ENCODE peak calls at places on chromosomes 2 and 18, in five cellular contexts. G, L, A, U and I are unnamed samples.

GRCh38 chr18:48300463-48300961 is 108.7 kb downstream of the ZBTB7C start:
- DNase-seq in U (no peak), A (no peak), L (no peak), G (peak; percentile 59), I (peak; percentile 46)

GRCh38 chr2:205612661-205613060 is 69.6 kb upstream of the NRP2 start:
- DNase-seq in U (no peak), L (no peak), A (no peak), G (no peak), I (no peak)

GRCh38 chr2:26469092-26469710 is 8.7 kb downstream of the OTOF start:
- DNase-seq in U (peak; percentile 57), A (peak; percentile 64), G (no peak), L (no peak), I (peak; percentile 54)

GRCh38 chr2:77005522-77005921 is 516.7 kb downstream of the LRRTM4 start:
- DNase-seq in G (no peak), A (no peak), L (no peak), U (no peak), I (no peak)

GRCh38 chr2:1600191-1601063 is 143.9 kb downstream of the PXDN start:
- DNase-seq in A (peak; percentile 27), U (no peak), G (peak; percentile 58), L (no peak), I (no peak)

GRCh38 chr2:184114439-184114838 is 483.9 kb upstream of the ZNF804A start:
- DNase-seq in A (no peak), U (no peak), L (no peak), G (no peak), I (no peak)

GRCh38 chr2:74415762-74416395 is 5.5 kb downstream of the C2orf81 start:
- DNase-seq in A (no peak), G (no peak), L (no peak), U (no peak), I (no peak)

GRCh38 chr2:8457620-8458255 is 224.1 kb upstream of the ID2 start:
- DNase-seq in A (no peak), U (peak; percentile 62), L (no peak), G (no peak), I (no peak)

GRCh38 chr2:80102026-80102425 is 202.5 kb downstream of the LRRTM1 start:
- DNase-seq in U (no peak), G (no peak), L (no peak), A (no peak), I (no peak)

GRCh38 chr2:238155051-238155760 is 3.6 kb upstream of the ERFE start:
- DNase-seq in G (no peak), U (no peak), L (peak; percentile 64), A (peak; percentile 25), I (no peak)

GRCh38 chr2:30612371-30612770 is 165.3 kb downstream of the LCLAT1 start:
- DNase-seq in A (no peak), U (no peak), L (no peak), G (no peak), I (no peak)

GRCh38 chr2:112579280-112579679 is 5.1 kb upstream of the CHCHD5 start:
- DNase-seq in G (no peak), L (no peak), U (no peak), A (no peak), I (no peak)

GRCh38 chr18:23718243-23718720 is 29.0 kb downstream of the LAMA3 start:
- DNase-seq in U (no peak), L (no peak), A (no peak), G (no peak), I (no peak)

GRCh38 chr18:31581498-31582197 is 10.0 kb upstream of the TTR start:
- DNase-seq in L (no peak), G (no peak), A (peak; percentile 77), U (no peak), I (no peak)

GRCh38 chr2:74991977-74992376 is 33.5 kb downstream of the POLE4 start:
- DNase-seq in L (no peak), G (no peak), A (no peak), U (no peak), I (no peak)

GRCh38 chr18:80022613-80023012 is 11.6 kb upstream of the RBFA start:
- DNase-seq in L (no peak), U (no peak), A (no peak), G (no peak), I (no peak)

GRCh38 chr2:222709191-222709891 is 37.9 kb downstream of the MOGAT1 start:
- DNase-seq in A (no peak), U (peak; percentile 24), L (peak; percentile 76), G (peak; percentile 84), I (peak; percentile 57)

GRCh38 chr2:102337012-102337411 is 18.6 kb upstream of the IL18R1 start:
- DNase-seq in A (no peak), L (no peak), U (no peak), G (no peak), I (no peak)

GRCh38 chr2:162430323-162430722 is 86.4 kb downstream of the GCA start:
- DNase-seq in L (no peak), G (no peak), A (no peak), U (peak; percentile 16), I (no peak)

GRCh38 chr2:120109186-120110061 is 96.5 kb downstream of the EPB41L5 start:
- DNase-seq in U (no peak), G (no peak), L (no peak), A (no peak), I (no peak)

GRCh38 chr2:100588071-100588786 is 25.4 kb downstream of the PDCL3 start:
- DNase-seq in U (no peak), L (no peak), G (no peak), A (no peak), I (no peak)

GRCh38 chr2:148789059-148789458 is 86.0 kb upstream of the KIF5C start:
- DNase-seq in U (no peak), G (no peak), L (no peak), A (no peak), I (no peak)

GRCh38 chr18:58631301-58631700 is 2.4 kb upstream of the ALPK2 start:
- DNase-seq in A (no peak), U (no peak), G (no peak), L (no peak), I (no peak)
- H3K4me3 ChIP-seq in A (no peak overlapping the region), U (no peak overlapping the region), G (no peak overlapping the region), L (no peak overlapping the region), I (no peak overlapping the region)

GRCh38 chr2:152740743-152741328 is 22.4 kb downstream of the ARL6IP6 start:
- DNase-seq in G (no peak), A (no peak), L (no peak), U (no peak), I (no peak)
- H3K36me3 ChIP-seq in G (no peaks in the 10 kb centered on the region), A (no peaks in the 10 kb centered on the region), L (peaks cover 34% of the 10 kb centered on the region), U (no peaks in the 10 kb centered on the region), I (peaks cover 3% of the 10 kb centered on the region)

DNA sequence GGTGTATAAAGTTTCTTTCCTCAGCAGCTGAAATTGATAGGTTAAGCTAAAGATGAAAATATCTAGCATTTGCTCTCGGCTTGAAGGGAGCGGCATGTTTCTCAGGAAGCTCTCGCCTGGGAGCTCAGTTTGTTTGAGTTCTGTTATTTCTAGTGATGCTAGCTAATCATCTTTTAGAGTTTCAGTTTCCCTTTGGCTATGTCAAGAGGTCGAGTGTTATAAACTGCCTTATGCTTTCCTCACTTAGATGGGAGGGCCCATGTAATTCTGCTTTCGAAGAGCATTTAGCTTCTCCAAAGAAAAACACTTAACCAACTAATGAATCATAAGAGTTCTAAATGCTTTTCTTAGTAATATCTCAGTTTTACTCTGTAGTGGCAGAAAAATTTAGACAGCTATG is 33.6 kb downstream of the PLCL1 start:
- DNase-seq in G (no peak), A (no peak), U (no peak), L (no peak), I (no peak)
- H3K4me3 ChIP-seq in G (peak overlapping the region; percentile 17), A (no peak overlapping the region), U (no peak overlapping the region), L (peak overlapping the region; percentile 15), I (no peak overlapping the region)

GRCh38 chr2:135960150-135960549 is 25.3 kb downstream of the DARS1 start:
- DNase-seq in L (no peak), A (no peak), G (no peak), U (no peak), I (no peak)
- H3K36me3 ChIP-seq in L (peaks cover 22% of the 10 kb centered on the region), A (no peaks in the 10 kb centered on the region), G (no peaks in the 10 kb centered on the region), U (no peaks in the 10 kb centered on the region), I (peaks cover 3% of the 10 kb centered on the region)

DNA sequence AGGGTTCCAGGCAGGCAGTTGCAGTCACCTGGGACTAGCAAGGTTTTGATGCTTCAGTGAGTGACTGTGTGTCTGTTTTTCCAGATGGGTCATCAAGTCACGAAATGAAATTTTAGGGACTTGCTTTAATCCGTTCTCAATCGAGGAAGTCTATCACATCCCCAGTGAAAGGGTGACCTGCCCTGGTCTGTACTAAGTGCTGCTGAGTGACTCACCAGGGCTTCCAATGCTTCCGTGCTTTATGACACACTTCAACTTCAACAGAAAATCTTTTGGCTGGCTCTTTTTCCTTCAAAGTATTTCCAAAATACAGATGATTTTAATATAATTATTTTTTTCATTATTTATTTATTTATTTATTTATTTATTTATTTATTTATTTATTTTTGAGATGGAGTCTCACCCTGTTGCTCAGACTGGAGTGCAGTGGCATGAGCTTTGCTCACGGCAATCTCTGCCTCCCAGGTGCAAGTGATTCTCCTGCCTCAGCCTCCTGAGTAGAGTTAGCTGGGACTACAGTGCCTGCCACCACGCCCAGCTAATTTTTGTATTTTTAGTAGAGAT is 18.4 kb downstream of the TFCP2L1 start:
- DNase-seq in A (no peak), U (no peak), L (no peak), G (no peak), I (no peak)
- H3K4me3 ChIP-seq in A (no peak overlapping the region), U (no peak overlapping the region), L (no peak overlapping the region), G (no peak overlapping the region), I (no peak overlapping the region)

DNA sequence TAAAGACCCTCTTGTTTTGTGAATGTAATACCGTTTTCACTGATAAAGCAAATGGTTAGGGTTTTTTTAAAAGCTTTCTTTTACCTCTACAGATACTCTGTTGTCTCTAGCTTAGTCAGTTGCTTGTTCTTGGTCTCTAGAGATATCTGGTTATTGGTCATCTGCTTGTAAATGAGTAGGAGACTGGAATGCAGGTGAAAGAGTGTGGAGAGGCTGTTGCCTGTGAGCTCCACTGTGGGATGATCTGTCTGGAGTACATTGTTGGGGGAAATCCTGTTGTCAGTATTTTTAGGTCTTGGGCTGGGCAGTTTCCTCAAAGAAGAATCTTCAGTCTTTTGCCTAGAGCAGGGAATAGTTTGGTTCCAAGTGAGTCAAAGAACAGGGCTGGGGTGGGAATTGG is 67.7 kb downstream of the SMCHD1 start:
- DNase-seq in U (no peak), G (no peak), L (no peak), A (no peak), I (no peak)
- H3K36me3 ChIP-seq in U (peaks cover 26% of the 10 kb centered on the region), G (peaks cover 73% of the 10 kb centered on the region), L (peaks cover 99% of the 10 kb centered on the region), A (peaks cover 6% of the 10 kb centered on the region), I (peaks cover 21% of the 10 kb centered on the region)

DNA sequence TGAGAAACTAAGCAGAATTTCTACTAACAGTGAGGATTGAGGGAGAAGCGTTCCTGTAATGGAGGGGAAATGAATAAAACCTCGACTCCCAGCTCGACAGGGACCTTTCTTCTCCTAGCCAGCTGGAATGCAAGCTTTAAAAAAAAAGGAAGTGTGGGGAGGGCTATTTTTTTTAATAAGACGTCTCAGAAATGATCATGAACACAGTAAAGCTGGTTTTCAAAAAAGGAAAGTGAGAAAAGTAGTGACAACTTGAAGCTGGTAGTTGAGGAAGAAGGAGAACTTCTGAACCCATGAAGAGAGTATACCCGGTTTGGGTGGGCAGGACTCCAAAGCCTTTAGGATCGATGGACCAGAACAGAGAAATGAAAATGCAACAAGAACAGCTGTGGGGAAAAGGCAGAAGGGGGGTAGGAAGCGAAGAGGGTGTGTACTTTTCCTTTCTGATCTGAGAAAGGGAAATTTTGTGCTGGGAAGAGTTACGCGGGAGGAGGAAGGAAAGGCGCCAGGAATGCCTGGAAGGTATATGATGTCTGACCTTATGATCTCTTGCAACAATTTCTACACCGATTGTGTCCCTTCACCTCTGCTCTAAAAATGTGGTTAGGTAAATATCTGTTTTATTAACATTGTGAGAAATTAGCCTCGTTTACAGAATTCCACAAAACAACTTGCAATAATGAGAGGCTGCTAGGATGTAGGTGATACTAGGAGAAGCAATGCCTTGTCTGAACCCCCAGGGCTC is 22.6 kb upstream of the CYP1B1 start:
- DNase-seq in L (no peak), U (no peak), A (no peak), G (no peak), I (no peak)
- H3K4me3 ChIP-seq in L (peak overlapping the region; percentile 17), U (no peak overlapping the region), A (peak overlapping the region; percentile 32), G (peak overlapping the region; percentile 18), I (no peak overlapping the region)

GRCh38 chr2:233846387-233847247 is 7.7 kb downstream of the HJURP start:
- DNase-seq in A (no peak), L (no peak), U (no peak), G (no peak), I (peak; percentile 22)
- H3K36me3 ChIP-seq in A (no peaks in the 10 kb centered on the region), L (no peaks in the 10 kb centered on the region), U (no peaks in the 10 kb centered on the region), G (no peaks in the 10 kb centered on the region), I (no peaks in the 10 kb centered on the region)